ENCODE peak calls at places on chromosomes 4 and X, in five cellular contexts. X is HTR-8/SVneo; Q is activated naive CD4-positive, alpha-beta T cell treated with Interleukin-2 at 50 U/mL for 16 hours; W is cardiac fibroblast; F is stimulated activated CD8-positive, alpha-beta memory T cell treated with anti-CD3 and anti-CD28 coated beads, Interleukin-4, amount 100 ng/mL, for 1 hour. C is an unnamed sample.

GRCh38 chr4:182975806-182976205 is 58.6 kb upstream of the DCTD start:
- DNase-seq in F (no peak), W (peak; percentile 66), X (peak; percentile 78), Q (no peak), C (no peak)

GRCh38 chr4:48851651-48852050 is 20.8 kb downstream of the OCIAD1 start:
- DNase-seq in W (no peak), Q (no peak), X (no peak), F (no peak), C (no peak)

GRCh38 chr4:37522996-37523395 is 163.2 kb downstream of the RELL1 start:
- DNase-seq in Q (no peak), X (no peak), F (no peak), W (no peak), C (no peak)

GRCh38 chrX:64977830-64978229 is 1.6 kb upstream of the ZC4H2 start:
- DNase-seq in W (no peak), F (no peak), X (no peak), Q (no peak), C (no peak)

GRCh38 chr4:121564840-121565375 is 131.9 kb downstream of the ANXA5 start:
- DNase-seq in F (no peak), X (no peak), W (no peak), Q (no peak), C (no peak)

GRCh38 chrX:75156537-75156945 is 458 bp upstream of the ABCB7 start:
- DNase-seq in X (no peak), W (peak; percentile 63), Q (no peak), F (no peak), C (no peak)

GRCh38 chrX:43741843-43742573 is 85.9 kb downstream of the MAOA start:
- DNase-seq in Q (no peak), F (no peak), W (peak; percentile 85), X (no peak), C (no peak)

GRCh38 chr4:93731448-93731847 is 97.1 kb upstream of the ATOH1 start:
- DNase-seq in F (no peak), Q (no peak), W (no peak), X (peak; percentile 1), C (no peak)

GRCh38 chr4:138175337-138175794 is 66.8 kb downstream of the SLC7A11 start:
- DNase-seq in F (no peak), X (no peak), Q (no peak), W (peak; percentile 61), C (no peak)

GRCh38 chr4:2241410-2242353 is at the start of the genes HAUS3 and POLN:
- DNase-seq in X (peak; percentile 97), F (peak; percentile 95), W (peak; percentile 98), Q (peak; percentile 99), C (peak; percentile 91)

GRCh38 chr4:19399001-19399400 is 852.7 kb upstream of the SLIT2 start:
- DNase-seq in W (peak; percentile 6), X (no peak), Q (no peak), F (no peak), C (no peak)

GRCh38 chrX:8447367-8447766 is 17.3 kb upstream of the VCX3B start:
- DNase-seq in F (no peak), X (no peak), Q (no peak), W (no peak), C (no peak)

GRCh38 chr4:156594619-156595018 is 377.0 kb downstream of the PDGFC start:
- DNase-seq in W (peak; percentile 43), X (no peak), F (no peak), Q (no peak), C (peak; percentile 4)

GRCh38 chr4:15653430-15653829 is 1.7 kb downstream of the FBXL5 start:
- DNase-seq in F (no peak), X (no peak), W (no peak), Q (no peak), C (no peak)

GRCh38 chrX:140360284-140360683 is 144.6 kb downstream of the SOX3 start:
- DNase-seq in F (no peak), X (no peak), W (no peak), Q (no peak), C (no peak)

GRCh38 chr4:169540774-169541173 is 71.6 kb downstream of the NEK1 start:
- DNase-seq in W (peak; percentile 12), Q (no peak), F (no peak), X (no peak), C (no peak)

GRCh38 chrX:152896450-152896849 is 1.4 kb upstream of the ZNF185 start:
- DNase-seq in Q (no peak), W (no peak), X (peak; percentile 45), F (no peak), C (no peak)

GRCh38 chr4:8846864-8847263 is 24.8 kb downstream of the HMX1 start:
- DNase-seq in W (no peak), F (no peak), X (no peak), Q (no peak), C (no peak)

GRCh38 chr4:89162987-89163386 is 51.7 kb downstream of the TIGD2 start:
- DNase-seq in F (no peak), W (no peak), X (no peak), Q (no peak), C (no peak)

GRCh38 chr4:174402470-174403176 is 118.9 kb downstream of the CEP44 start:
- DNase-seq in Q (no peak), W (no peak), F (no peak), X (no peak), C (no peak)

GRCh38 chr4:159547645-159548308 is 444.9 kb downstream of the RAPGEF2 start:
- DNase-seq in F (no peak), X (peak; percentile 26), Q (no peak), W (no peak), C (no peak)

GRCh38 chr4:653831-654525 is 20.1 kb downstream of the ATP5ME start:
- DNase-seq in F (no peak), Q (no peak), W (no peak), X (no peak), C (no peak)

GRCh38 chr4:119942806-119943205 is 123.8 kb downstream of the MAD2L1 start:
- DNase-seq in X (no peak), W (no peak), F (no peak), Q (no peak), C (no peak)

GRCh38 chr4:37480509-37480908 is 205.7 kb downstream of the RELL1 start:
- DNase-seq in Q (no peak), W (no peak), X (no peak), F (no peak), C (no peak)

GRCh38 chr4:110049951-110050925 is 137.6 kb downstream of the EGF start:
- DNase-seq in F (peak; percentile 2), X (peak; percentile 32), W (peak; percentile 63), Q (peak; percentile 53), C (no peak)

GRCh38 chr4:14308229-14308651 is 680.7 kb upstream of the BOD1L1 start:
- DNase-seq in F (no peak), W (no peak), Q (no peak), X (no peak), C (no peak)

GRCh38 chr4:173152104-173152503 is 16.5 kb upstream of the GALNT7 start:
- DNase-seq in F (no peak), Q (no peak), W (no peak), X (no peak), C (peak; percentile 52)

GRCh38 chr4:87092389-87093141 is 127.9 kb downstream of the KLHL8 start:
- DNase-seq in W (peak; percentile 88), X (peak; percentile 59), Q (no peak), F (no peak), C (no peak)

GRCh38 chr4:75244325-75244724 is 269.9 kb downstream of the RCHY1 start:
- DNase-seq in X (no peak), F (no peak), Q (no peak), W (no peak), C (no peak)

GRCh38 chr4:37685726-37686372 is 327 bp downstream of the RELL1 start:
- DNase-seq in X (no peak), F (peak; percentile 13), W (peak; percentile 50), Q (peak; percentile 57), C (no peak)

GRCh38 chrX:10047631-10048030 is 80.5 kb downstream of the CLDN34 start:
- DNase-seq in F (no peak), W (no peak), X (no peak), Q (no peak), C (no peak)

GRCh38 chrX:49059209-49060191 is 701 bp downstream of the CCDC120 start:
- DNase-seq in Q (no peak), X (no peak), F (no peak), W (no peak), C (no peak)

GRCh38 chrX:114952696-114953095 is 64.7 kb downstream of the IL13RA2 start:
- DNase-seq in Q (no peak), X (no peak), W (no peak), F (no peak), C (no peak)

GRCh38 chr4:110512901-110513300 is 36.9 kb downstream of the ENPEP start:
- DNase-seq in X (no peak), Q (no peak), F (no peak), W (no peak), C (no peak)